ENCODE peak calls at places on chromosome 9, in nine cellular contexts. A is sciatic nerve; H is NCI-H2029 treated with DMSO at 0.1 percent for 48 hours; S is heart right ventricle; E is kidney; R is NCI-H226; V is CD4-positive, alpha-beta T cell; Y is activated T-helper 1 cell treated with anti-CD3 and anti-CD28 coated beads, Interleukin-12 subunit alpha, Interleukin-12 subunit beta, Interleukin-2, Interleukin-4 antibody, amounts not matched to agents 30 ng/mL and 10 ng/mL and 1 ng/mL, durations not matched to agents 14 hours and 24 hours and 36 hours; K is fibroblast of the conjunctiva. Z is an unnamed sample.

GRCh38 chr9:125659954-125660353 is 47.1 kb downstream of the MAPKAP1 start:
- DNase-seq in R (peak), H (no peak), A (no peak), K (no peak), Y (no peak), E (no peak), S (no peak), V (no peak), Z (peak)

GRCh38 chr9:24218656-24219055 is 327.0 kb downstream of the IZUMO3 start:
- DNase-seq in Y (no peak), V (no peak), E (no peak), S (no peak), K (no peak), A (no peak), R (peak), H (no peak), Z (peak)

GRCh38 chr9:128007566-128008138 is 26.9 kb upstream of the EEIG1 start:
- DNase-seq in S (no peak), K (peak), R (no peak), H (peak), V (peak), A (no peak), E (peak), Y (peak), Z (peak)

GRCh38 chr9:31542384-31543055 is 841.9 kb upstream of the ACO1 start:
- DNase-seq in K (peak), H (no peak), Y (no peak), V (no peak), S (no peak), A (no peak), R (peak), E (no peak), Z (peak)

GRCh38 chr9:98873535-98874432 is 66.3 kb downstream of the GALNT12 start:
- DNase-seq in A (peak), S (peak), V (no peak), Y (no peak), R (peak), K (peak), H (no peak), E (peak), Z (no peak)

GRCh38 chr9:89021154-89021803 is 30.0 kb downstream of the S1PR3 start:
- DNase-seq in H (no peak), R (peak), K (peak), V (no peak), A (no peak), Y (no peak), S (no peak), E (peak), Z (peak)

GRCh38 chr9:99340281-99340680 is 118.2 kb downstream of the SEC61B start:
- DNase-seq in H (no peak), E (no peak), Y (no peak), S (no peak), R (no peak), V (no peak), A (no peak), K (no peak), Z (no peak)

GRCh38 chr9:11893331-11893730 is 799.9 kb upstream of the TYRP1 start:
- DNase-seq in Y (no peak), V (no peak), R (no peak), K (no peak), S (no peak), A (no peak), H (no peak), E (no peak), Z (no peak)

GRCh38 chr9:84846501-84847323 is 177.2 kb downstream of the NTRK2 start:
- DNase-seq in K (no peak), Y (no peak), R (no peak), V (no peak), S (no peak), E (no peak), A (no peak), H (no peak), Z (no peak)

GRCh38 chr9:84153885-84154284 is 173.3 kb downstream of the RMI1 start:
- DNase-seq in S (no peak), H (no peak), Y (no peak), K (no peak), V (no peak), R (peak), E (no peak), A (no peak), Z (no peak)

GRCh38 chr9:556675-557074 is 284.8 kb upstream of the DMRT1 start:
- DNase-seq in E (no peak), R (no peak), H (no peak), S (no peak), Y (no peak), K (no peak), V (no peak), A (no peak), Z (no peak)

GRCh38 chr9:83413367-83413766 is 124.8 kb downstream of the FRMD3 start:
- DNase-seq in K (no peak), S (no peak), E (no peak), H (no peak), V (no peak), A (no peak), Y (no peak), R (no peak), Z (no peak)

GRCh38 chr9:69222953-69223352 is 48.9 kb downstream of the TJP2 start:
- DNase-seq in A (no peak), H (no peak), S (no peak), K (no peak), E (no peak), V (no peak), Y (no peak), R (no peak), Z (no peak)

GRCh38 chr9:38357350-38358114 is 35.0 kb upstream of the ALDH1B1 start:
- DNase-seq in K (no peak), A (no peak), Y (no peak), H (no peak), S (no peak), R (no peak), E (no peak), V (no peak), Z (no peak)

GRCh38 chr9:129506041-129506440 is 114.9 kb downstream of the C9orf50 start:
- DNase-seq in E (peak), R (no peak), K (no peak), V (no peak), H (no peak), S (no peak), A (no peak), Y (no peak), Z (no peak)

GRCh38 chr9:80496901-80497565 is 925.3 kb downstream of the TLE4 start:
- DNase-seq in E (no peak), V (no peak), H (no peak), S (no peak), Y (no peak), A (no peak), K (no peak), R (no peak), Z (no peak)

GRCh38 chr9:117696141-117696540 is 8.1 kb upstream of the TLR4 start:
- DNase-seq in K (no peak), Y (no peak), A (no peak), V (no peak), H (no peak), S (no peak), R (no peak), E (no peak), Z (peak)

GRCh38 chr9:76153902-76154629 is 240.2 kb downstream of the RFK start:
- DNase-seq in H (peak), V (no peak), S (no peak), E (no peak), K (no peak), Y (no peak), A (no peak), R (no peak), Z (no peak)

GRCh38 chr9:99515874-99516656 is 294.0 kb downstream of the SEC61B start:
- DNase-seq in V (no peak), Y (no peak), H (no peak), A (no peak), S (no peak), E (no peak), R (no peak), K (no peak), Z (peak)

GRCh38 chr9:136690104-136690840 is 3.0 kb upstream of the AGPAT2 start:
- DNase-seq in V (no peak), A (no peak), S (peak), E (peak), R (no peak), K (no peak), Y (no peak), H (peak), Z (no peak)

GRCh38 chr9:2014148-2014547 is 999 bp upstream of the SMARCA2 start:
- DNase-seq in K (no peak), S (no peak), R (no peak), A (no peak), Y (no peak), E (no peak), V (no peak), H (no peak), Z (no peak)

GRCh38 chr9:108185613-108186012 is 670.2 kb downstream of the ACTL7B start:
- DNase-seq in E (no peak), Y (no peak), K (no peak), V (no peak), H (no peak), S (no peak), A (no peak), R (no peak), Z (no peak)

GRCh38 chr9:89687848-89688247 is 83.0 kb downstream of the GADD45G start:
- DNase-seq in E (no peak), K (no peak), Y (no peak), V (no peak), H (no peak), R (no peak), A (no peak), S (no peak), Z (no peak)

GRCh38 chr9:127887792-127888191 is 10.3 kb upstream of the AK1 start:
- DNase-seq in V (no peak), A (no peak), S (no peak), K (no peak), H (no peak), E (no peak), R (no peak), Y (no peak), Z (peak)

GRCh38 chr9:36008774-36009300 is 27.9 kb upstream of the RECK start:
- DNase-seq in Y (peak), A (peak), K (peak), R (peak), H (peak), S (peak), V (peak), E (no peak), Z (peak)

GRCh38 chr9:21565137-21565536 is 83.0 kb upstream of the IFNE start:
- DNase-seq in E (no peak), V (no peak), S (no peak), Y (no peak), H (no peak), A (no peak), K (no peak), R (no peak), Z (no peak)

GRCh38 chr9:32142074-32142473 is 242.4 kb upstream of the ACO1 start:
- DNase-seq in Y (no peak), R (no peak), S (no peak), K (no peak), E (no peak), A (no peak), V (no peak), H (no peak), Z (no peak)

GRCh38 chr9:13958672-13959071 is 355.3 kb downstream of the NFIB start:
- DNase-seq in E (no peak), H (no peak), R (no peak), V (no peak), Y (no peak), K (no peak), S (no peak), A (no peak), Z (no peak)

GRCh38 chr9:82332018-82332773 is 343.6 kb downstream of the SPATA31D1 start:
- DNase-seq in S (no peak), E (no peak), R (peak), Y (no peak), V (no peak), H (no peak), A (no peak), K (no peak), Z (no peak)

GRCh38 chr9:95009459-95009858 is 283.0 kb downstream of the AOPEP start:
- DNase-seq in K (no peak), S (no peak), V (no peak), E (no peak), A (no peak), H (peak), Y (no peak), R (no peak), Z (no peak)

GRCh38 chr9:94490465-94490864 is 64.4 kb upstream of the PCAT7 start:
- DNase-seq in E (no peak), H (no peak), V (no peak), K (no peak), Y (no peak), A (no peak), S (no peak), R (no peak), Z (peak)

GRCh38 chr9:101849102-101849707 is 110.8 kb upstream of the GRIN3A start:
- DNase-seq in K (no peak), S (no peak), V (no peak), E (no peak), A (no peak), Y (no peak), H (no peak), R (no peak), Z (no peak)